ENCODE peak calls at places on chromosomes 13 and 19, in six cellular contexts. N is AG09319, E is activated T-cell treated with anti-CD3 and anti-CD28 coated beads for 1 hour, J is neural progenitor cell, O is psoas muscle, C is vagina. Y is an unnamed sample.

GRCh38 chr13:30766957-30767603 is 31.7 kb downstream of the ALOX5AP start:
- DNase-seq in E (no peak), J (no peak), O (no peak), N (no peak), C (no peak), Y (no peak)

GRCh38 chr13:111215081-111216047 is 100.3 kb downstream of the ARHGEF7 start:
- DNase-seq in E (no peak), J (peak; percentile 65), C (no peak), O (peak; percentile 70), N (no peak), Y (no peak)

GRCh38 chr19:55166530-55167268 is at the start of gene DNAAF3:
- DNase-seq in C (no peak), O (peak; percentile 97), E (peak; percentile 51), N (peak; percentile 91), J (peak; percentile 99), Y (peak; percentile 97)

GRCh38 chr19:3708207-3708931 is at the start of gene TJP3:
- DNase-seq in O (peak; percentile 67), C (no peak), N (no peak), J (no peak), E (no peak), Y (peak; percentile 92)

GRCh38 chr19:18674616-18675015 is 8.9 kb upstream of the CRTC1 start:
- DNase-seq in N (no peak), J (no peak), E (no peak), O (peak; percentile 61), C (no peak), Y (no peak)

GRCh38 chr13:59304596-59304995 is 859.1 kb downstream of the DIAPH3 start:
- DNase-seq in J (no peak), C (no peak), E (no peak), N (no peak), O (no peak), Y (no peak)

GRCh38 chr19:29528946-29529645 is 3.3 kb downstream of the VSTM2B start:
- DNase-seq in C (no peak), O (peak; percentile 34), N (no peak), J (peak; percentile 48), E (no peak), Y (no peak)

GRCh38 chr13:27168086-27168485 is 3.5 kb downstream of the USP12 start:
- DNase-seq in O (peak; percentile 54), J (no peak), E (no peak), N (no peak), C (no peak), Y (no peak)

Y was measured in right lobe of liver.